ENCODE peak calls at places on chromosome 13, in seven cellular contexts. J is neuronal stem cell, R is H9, N is mesenchymal stem cell, K is mesendoderm, B is H1, Z is trophoblast cell. Q is an unnamed sample.

GRCh38 chr13:32811297-32811800 is 204.9 kb upstream of the KL start:
- DNase-seq in J (no peak), R (no peak), N (peak; percentile 41), K (no peak), B (no peak), Z (no peak), Q (no peak)

GRCh38 chr13:40152145-40152544 is 496.7 kb downstream of the COG6 start:
- DNase-seq in J (no peak), R (no peak), N (peak; percentile 65), K (no peak), B (no peak), Z (no peak), Q (peak; percentile 49)

GRCh38 chr13:36385471-36385870 is 39.3 kb upstream of the SPART start:
- DNase-seq in J (no peak), R (no peak), N (peak; percentile 11), K (no peak), B (no peak), Z (no peak), Q (peak; percentile 15)

GRCh38 chr13:62305758-62306157 is 890.1 kb upstream of the PCDH20 start:
- DNase-seq in J (no peak), R (no peak), N (no peak), K (no peak), B (no peak), Z (no peak), Q (no peak)

GRCh38 chr13:41028051-41028450 is 8.9 kb upstream of the ELF1 start:
- DNase-seq in J (no peak), R (no peak), N (no peak), K (no peak), B (no peak), Z (peak; percentile 45), Q (peak; percentile 45)

GRCh38 chr13:70457474-70457873 is 349.2 kb upstream of the KLHL1 start:
- DNase-seq in J (no peak), R (no peak), N (peak; percentile 92), K (no peak), B (no peak), Z (no peak), Q (no peak)

GRCh38 chr13:31884556-31884955 is 145.2 kb downstream of the RXFP2 start:
- DNase-seq in J (no peak), R (no peak), N (no peak), K (no peak), B (no peak), Z (no peak), Q (no peak)

GRCh38 chr13:109145631-109146030 is 516.2 kb downstream of the MYO16 start:
- DNase-seq in J (peak; percentile 24), R (no peak), N (peak; percentile 78), K (peak; percentile 65), B (no peak), Z (peak; percentile 27), Q (peak; percentile 72)

GRCh38 chr13:59702269-59702668 is 461.5 kb downstream of the DIAPH3 start:
- DNase-seq in J (no peak), R (no peak), N (no peak), K (no peak), B (no peak), Z (no peak), Q (no peak)

GRCh38 chr13:59706101-59706976 is 457.4 kb downstream of the DIAPH3 start:
- DNase-seq in J (no peak), R (no peak), N (no peak), K (no peak), B (no peak), Z (no peak), Q (no peak)

GRCh38 chr13:59696229-59696628 is 467.5 kb downstream of the DIAPH3 start:
- DNase-seq in J (no peak), R (no peak), N (no peak), K (no peak), B (no peak), Z (no peak), Q (no peak)

GRCh38 chr13:59700281-59700680 is 463.4 kb downstream of the DIAPH3 start:
- DNase-seq in J (no peak), R (no peak), N (no peak), K (no peak), B (no peak), Z (no peak), Q (peak; percentile 42)

DNA sequence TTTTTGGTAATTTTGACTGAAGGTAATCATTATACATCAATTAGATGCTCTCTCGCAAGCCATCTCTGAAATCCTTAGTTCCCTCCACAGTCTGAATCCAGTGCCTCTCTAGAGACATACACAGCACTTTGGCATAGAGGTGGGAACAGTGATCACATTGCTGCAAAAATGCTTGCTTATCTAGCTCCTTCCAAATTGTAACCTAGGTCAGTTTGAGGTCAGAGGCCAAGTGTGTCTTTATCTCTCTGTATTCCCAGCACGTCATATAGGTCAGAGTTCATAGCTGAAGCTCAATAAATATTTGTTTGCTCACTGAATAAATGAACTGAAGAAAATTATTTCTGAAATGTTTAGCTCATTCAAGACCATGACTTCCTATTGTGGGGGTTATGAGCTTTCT is 462.5 kb downstream of the DIAPH3 start:
- DNase-seq in J (no peak), R (no peak), N (no peak), K (no peak), B (no peak), Z (no peak), Q (no peak)
- H2AK5ac ChIP-seq in J (no peak overlapping the region), R (no peak overlapping the region), N (no peak overlapping the region), K (no peak overlapping the region), B (no peak overlapping the region), Z (no peak overlapping the region), Q (no peak overlapping the region)

DNA sequence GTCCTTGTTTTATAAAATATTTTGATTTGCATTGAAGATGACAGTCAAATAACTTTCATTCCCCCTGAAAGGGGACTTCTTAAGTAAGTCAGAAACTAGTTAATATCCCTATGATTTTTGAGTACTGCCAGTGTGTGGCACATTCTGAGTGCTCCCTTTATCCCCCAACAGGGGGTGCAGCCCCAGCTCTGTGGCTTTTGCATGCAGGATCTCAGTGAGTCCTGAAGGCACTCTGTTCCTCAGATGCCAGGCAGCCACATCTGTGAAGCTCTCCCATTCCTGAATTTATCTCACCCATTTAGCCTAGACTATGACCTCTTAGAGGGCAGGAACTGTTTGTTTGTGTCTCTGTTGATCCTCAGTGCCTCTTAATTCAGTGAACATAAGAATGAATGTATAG is 123.1 kb downstream of the CDK8 start:
- DNase-seq in J (peak; percentile 8), R (peak; percentile 52), N (peak; percentile 32), K (peak; percentile 80), B (peak; percentile 59), Z (no peak), Q (peak; percentile 3)
- H4K8ac ChIP-seq in J (no peak overlapping the region), R (no peak overlapping the region), N (no peak overlapping the region), K (no peak overlapping the region), B (no peak overlapping the region), Z (no peak overlapping the region), Q (no peak overlapping the region)

DNA sequence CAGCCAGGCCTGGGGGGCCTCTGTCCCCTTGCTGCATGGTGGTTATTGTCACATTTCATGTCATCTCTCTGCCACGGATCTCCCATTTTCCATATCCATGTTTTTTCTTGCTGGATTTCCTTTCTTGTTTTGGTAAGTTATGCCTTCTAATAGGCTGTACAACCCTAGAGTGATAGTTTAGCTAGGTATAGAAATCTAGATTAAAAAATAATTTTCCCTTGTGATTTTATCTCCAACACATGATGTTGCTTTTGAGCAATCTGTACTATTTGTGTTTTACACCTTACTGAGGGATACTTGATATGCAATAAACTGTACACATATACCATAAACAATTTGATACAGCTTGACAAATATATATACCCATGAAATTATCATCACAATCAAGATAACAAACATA is 17.0 kb downstream of the SOX1 start:
- DNase-seq in J (no peak), R (no peak), N (no peak), K (no peak), B (no peak), Z (no peak), Q (no peak)
- H2AK5ac ChIP-seq in J (no peak overlapping the region), R (no peak overlapping the region), N (no peak overlapping the region), K (no peak overlapping the region), B (no peak overlapping the region), Z (no peak overlapping the region), Q (no peak overlapping the region)

DNA sequence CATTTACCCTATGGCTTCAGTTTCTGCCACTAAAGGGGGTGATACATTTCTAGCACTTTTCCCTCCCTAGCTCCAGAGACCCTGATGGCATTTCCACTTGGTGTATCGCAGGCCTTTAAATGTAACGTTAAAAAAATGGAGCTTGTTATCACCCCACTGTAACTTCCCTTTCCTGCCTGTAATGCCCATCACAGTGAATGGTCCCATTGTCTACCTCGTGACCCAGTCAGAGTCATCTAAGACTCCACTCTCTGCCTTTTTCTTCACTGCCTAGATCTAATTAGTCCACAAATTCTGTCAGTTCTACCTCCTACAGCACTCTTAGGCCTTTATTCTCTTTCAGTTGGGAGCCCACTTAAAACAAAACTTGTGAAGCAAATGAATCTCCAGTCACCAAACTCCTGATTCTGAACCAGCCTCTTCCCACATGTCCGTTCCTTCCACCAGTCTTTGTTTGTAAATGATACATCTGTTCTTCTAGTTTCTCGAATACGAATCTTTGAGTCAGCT is 64.8 kb downstream of the NHLRC3 start:
- DNase-seq in J (no peak), R (no peak), N (no peak), K (no peak), B (no peak), Z (no peak), Q (no peak)
- H4K8ac ChIP-seq in J (no peak overlapping the region), R (no peak overlapping the region), N (no peak overlapping the region), K (no peak overlapping the region), B (no peak overlapping the region), Z (no peak overlapping the region), Q (no peak overlapping the region)

GRCh38 chr13:38686635-38687245 is at the start of gene FREM2:
- DNase-seq in J (peak; percentile 92), R (peak; percentile 97), N (peak; percentile 47), K (peak; percentile 98), B (peak; percentile 89), Z (peak; percentile 46), Q (no peak)
- H2AK5ac ChIP-seq in J (no peak within 1 kb of the TSS), R (no peak within 1 kb of the TSS), N (no peak within 1 kb of the TSS), K (no peak within 1 kb of the TSS), B (no peak within 1 kb of the TSS), Z (peak within 1 kb of the TSS; percentile 15), Q (no peak within 1 kb of the TSS)

DNA sequence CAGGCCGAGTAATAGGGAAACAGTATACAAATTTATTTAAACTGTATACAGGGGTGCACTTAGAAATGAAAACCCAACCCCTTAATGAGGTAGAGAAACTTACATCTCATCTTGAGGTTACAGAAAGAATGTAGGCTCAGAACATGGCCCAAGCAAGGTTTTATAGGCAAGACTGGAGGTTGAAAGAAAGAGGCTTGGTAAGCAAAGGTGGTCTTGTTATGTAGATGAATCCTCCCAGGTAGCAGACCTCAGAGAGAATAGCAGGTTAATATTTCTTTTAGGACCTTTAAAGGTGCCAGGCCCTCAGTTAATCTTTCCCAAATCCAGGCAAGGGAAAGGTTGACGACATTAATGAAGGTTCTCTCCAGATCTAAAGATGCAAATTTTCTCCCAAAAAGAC is 1466.8 kb upstream of the PRR20A start:
- DNase-seq in J (no peak), R (no peak), N (no peak), K (no peak), B (no peak), Z (no peak), Q (no peak)
- H4K8ac ChIP-seq in J (no peak overlapping the region), R (no peak overlapping the region), N (no peak overlapping the region), K (no peak overlapping the region), B (no peak overlapping the region), Z (no peak overlapping the region), Q (no peak overlapping the region)

Q was measured in IMR-90.